ENCODE peak calls at places on chromosomes 16 and 17, in five cellular contexts. B is skeletal muscle cell, Q is hippocampal formation, Y is stromal cell of bone marrow, A is NCI-H1092 treated with DMSO at 0.1 percent for 48 hours. S is an unnamed sample.

GRCh38 chr16:54331241-54332002 is 44.8 kb upstream of the IRX3 start:
- DNase-seq in A (no peak), Q (no peak), B (no peak), Y (no peak), S (no peak)

GRCh38 chr17:8611671-8612298 is 18.7 kb downstream of the MYH10 start:
- DNase-seq in B (no peak), Y (no peak), Q (no peak), A (no peak), S (no peak)

GRCh38 chr16:1430759-1431496 is at the start of gene PERCC1:
- DNase-seq in Q (no peak), Y (no peak), B (no peak), A (peak), S (no peak)

GRCh38 chr16:83660282-83660681 is 147.5 kb upstream of the HSBP1 start:
- DNase-seq in A (no peak), Q (no peak), Y (no peak), B (no peak), S (no peak)

GRCh38 chr17:55201609-55201932 is 63.2 kb upstream of the HLF start:
- DNase-seq in Q (no peak), B (no peak), A (no peak), Y (no peak), S (no peak)

GRCh38 chr16:87602821-87603683 is 744 bp downstream of the JPH3 start:
- DNase-seq in A (no peak), Q (no peak), B (no peak), Y (no peak), S (no peak)

GRCh38 chr16:23807028-23807427 is 28.8 kb upstream of the PRKCB start:
- DNase-seq in B (no peak), A (no peak), Q (no peak), Y (no peak), S (no peak)

GRCh38 chr16:54398986-54399385 is 112.4 kb upstream of the IRX3 start:
- DNase-seq in Q (no peak), B (no peak), A (no peak), Y (peak), S (no peak)

GRCh38 chr16:49094471-49094870 is 187.2 kb downstream of the CBLN1 start:
- DNase-seq in A (no peak), Y (no peak), B (no peak), Q (peak), S (no peak)

GRCh38 chr16:56999409-57000270 is 10.3 kb downstream of the NLRC5 start:
- DNase-seq in Q (no peak), A (no peak), B (no peak), Y (no peak), S (no peak)

GRCh38 chr17:7884581-7885356 is 3.8 kb upstream of the CHD3 start:
- DNase-seq in Q (no peak), Y (no peak), B (no peak), A (no peak), S (no peak)

GRCh38 chr17:43434902-43435319 is 36.1 kb downstream of the ARL4D start:
- DNase-seq in Q (no peak), B (no peak), Y (no peak), A (no peak), S (no peak)

GRCh38 chr16:56608876-56609462 is 585 bp downstream of the MT2A start:
- DNase-seq in Q (no peak), A (no peak), Y (no peak), B (no peak), S (no peak)

GRCh38 chr17:57832711-57833596 is 16.9 kb downstream of the MRPS23 start:
- DNase-seq in Y (peak), A (peak), B (peak), Q (peak), S (peak)

GRCh38 chr17:71632328-71632727 is 488.5 kb upstream of the SOX9 start:
- DNase-seq in Q (no peak), Y (peak), B (no peak), A (peak), S (no peak)

GRCh38 chr17:20797292-20797691 is 217.8 kb downstream of the CDRT15L2 start:
- DNase-seq in Y (no peak), Q (no peak), B (no peak), A (no peak), S (no peak)

GRCh38 chr16:46658925-46659324 is 30.1 kb downstream of the VPS35 start:
- DNase-seq in B (no peak), A (no peak), Y (no peak), Q (no peak), S (no peak)

GRCh38 chr16:75304521-75305363 is 53.3 kb upstream of the BCAR1 start:
- DNase-seq in A (no peak), Q (peak), B (peak), Y (peak), S (peak)